ENCODE peak calls at places on chromosomes 3 and 15, in six cellular contexts. One of them, this sample, is unnamed.

GRCh38 chr3:157441102-157441622 is 4.5 kb downstream of the PTX3 start:
- DNase-seq in endothelial cell of umbilical vein: no peak
- DNase-seq in A549: no peak
- DNase-seq in fibroblast of lung: no peak
- DNase-seq in GM23338: no peak
- DNase-seq in SJSA1: no peak
- DNase-seq in this sample: no peak

GRCh38 chr15:40252438-40253178 is 13.7 kb downstream of the PAK6 start:
- DNase-seq in A549: no peak
- DNase-seq in fibroblast of lung: no peak
- DNase-seq in endothelial cell of umbilical vein: peak
- DNase-seq in GM23338: peak
- DNase-seq in SJSA1: no peak
- DNase-seq in this sample: no peak

GRCh38 chr3:194206375-194206774 is 70.4 kb downstream of the HES1 start:
- DNase-seq in GM23338: no peak
- DNase-seq in SJSA1: no peak
- DNase-seq in fibroblast of lung: peak
- DNase-seq in endothelial cell of umbilical vein: peak
- DNase-seq in A549: no peak
- DNase-seq in this sample: no peak

GRCh38 chr3:133905376-133905775 is 9.7 kb upstream of the RAB6B start:
- DNase-seq in endothelial cell of umbilical vein: no peak
- DNase-seq in fibroblast of lung: no peak
- DNase-seq in A549: no peak
- DNase-seq in GM23338: peak
- DNase-seq in SJSA1: no peak
- DNase-seq in this sample: no peak

GRCh38 chr3:23743141-23743784 is 62.5 kb upstream of the UBE2E1 start:
- DNase-seq in GM23338: peak
- DNase-seq in endothelial cell of umbilical vein: no peak
- DNase-seq in A549: no peak
- DNase-seq in SJSA1: no peak
- DNase-seq in fibroblast of lung: no peak
- DNase-seq in this sample: no peak

GRCh38 chr3:66989860-66990696 is 8.0 kb upstream of the KBTBD8 start:
- DNase-seq in endothelial cell of umbilical vein: no peak
- DNase-seq in fibroblast of lung: peak
- DNase-seq in GM23338: peak
- DNase-seq in SJSA1: no peak
- DNase-seq in A549: peak
- DNase-seq in this sample: no peak

GRCh38 chr15:40289140-40289775 is 6.4 kb upstream of the ANKRD63 start:
- DNase-seq in fibroblast of lung: no peak
- DNase-seq in SJSA1: no peak
- DNase-seq in GM23338: no peak
- DNase-seq in A549: no peak
- DNase-seq in endothelial cell of umbilical vein: no peak
- DNase-seq in this sample: no peak

GRCh38 chr3:150581174-150581573 is 21.9 kb upstream of the SELENOT start:
- DNase-seq in SJSA1: no peak
- DNase-seq in endothelial cell of umbilical vein: no peak
- DNase-seq in GM23338: no peak
- DNase-seq in A549: no peak
- DNase-seq in fibroblast of lung: no peak
- DNase-seq in this sample: no peak

GRCh38 chr3:1693145-1693544 is 405.5 kb upstream of the CNTN4 start:
- DNase-seq in fibroblast of lung: no peak
- DNase-seq in GM23338: peak
- DNase-seq in endothelial cell of umbilical vein: no peak
- DNase-seq in A549: no peak
- DNase-seq in SJSA1: no peak
- DNase-seq in this sample: no peak

GRCh38 chr15:77239892-77240608 is 169.1 kb upstream of the TSPAN3 start:
- DNase-seq in endothelial cell of umbilical vein: no peak
- DNase-seq in A549: no peak
- DNase-seq in GM23338: no peak
- DNase-seq in fibroblast of lung: no peak
- DNase-seq in SJSA1: no peak
- DNase-seq in this sample: no peak

GRCh38 chr15:88842156-88842555 is 38.9 kb downstream of the ACAN start:
- DNase-seq in A549: no peak
- DNase-seq in GM23338: no peak
- DNase-seq in SJSA1: no peak
- DNase-seq in fibroblast of lung: no peak
- DNase-seq in endothelial cell of umbilical vein: no peak
- DNase-seq in this sample: no peak

GRCh38 chr15:39948817-39949216 is 14.9 kb downstream of the EIF2AK4 start:
- DNase-seq in A549: no peak
- DNase-seq in endothelial cell of umbilical vein: no peak
- DNase-seq in SJSA1: no peak
- DNase-seq in GM23338: no peak
- DNase-seq in fibroblast of lung: no peak
- DNase-seq in this sample: no peak

GRCh38 chr3:186746008-186746407 is 28.8 kb downstream of the KNG1 start:
- DNase-seq in A549: peak
- DNase-seq in fibroblast of lung: peak
- DNase-seq in SJSA1: peak
- DNase-seq in endothelial cell of umbilical vein: peak
- DNase-seq in GM23338: peak
- DNase-seq in this sample: peak

GRCh38 chr3:196339044-196339443 is 856 bp upstream of the TM4SF19 start:
- DNase-seq in GM23338: no peak
- DNase-seq in fibroblast of lung: no peak
- DNase-seq in SJSA1: peak
- DNase-seq in A549: no peak
- DNase-seq in endothelial cell of umbilical vein: no peak
- DNase-seq in this sample: no peak

GRCh38 chr3:57298041-57298440 is 5.6 kb upstream of the ASB14 start:
- DNase-seq in endothelial cell of umbilical vein: no peak
- DNase-seq in A549: peak
- DNase-seq in GM23338: no peak
- DNase-seq in fibroblast of lung: no peak
- DNase-seq in SJSA1: no peak
- DNase-seq in this sample: no peak

GRCh38 chr3:178475062-178475461 is 61.2 kb upstream of the KCNMB2 start:
- DNase-seq in GM23338: peak
- DNase-seq in endothelial cell of umbilical vein: no peak
- DNase-seq in SJSA1: no peak
- DNase-seq in fibroblast of lung: no peak
- DNase-seq in A549: no peak
- DNase-seq in this sample: no peak

GRCh38 chr3:136186330-136186729 is 9.8 kb downstream of the MSL2 start:
- DNase-seq in SJSA1: no peak
- DNase-seq in GM23338: peak
- DNase-seq in A549: no peak
- DNase-seq in endothelial cell of umbilical vein: no peak
- DNase-seq in fibroblast of lung: no peak
- DNase-seq in this sample: no peak

GRCh38 chr15:41620536-41621199 is 39.5 kb upstream of the MGA start:
- DNase-seq in endothelial cell of umbilical vein: no peak
- DNase-seq in A549: no peak
- DNase-seq in SJSA1: no peak
- DNase-seq in fibroblast of lung: peak
- DNase-seq in GM23338: peak
- DNase-seq in this sample: no peak

GRCh38 chr3:29057326-29057725 is 223.5 kb upstream of the RBMS3 start:
- DNase-seq in SJSA1: no peak
- DNase-seq in GM23338: peak
- DNase-seq in fibroblast of lung: peak
- DNase-seq in A549: no peak
- DNase-seq in endothelial cell of umbilical vein: no peak
- DNase-seq in this sample: peak

DNA sequence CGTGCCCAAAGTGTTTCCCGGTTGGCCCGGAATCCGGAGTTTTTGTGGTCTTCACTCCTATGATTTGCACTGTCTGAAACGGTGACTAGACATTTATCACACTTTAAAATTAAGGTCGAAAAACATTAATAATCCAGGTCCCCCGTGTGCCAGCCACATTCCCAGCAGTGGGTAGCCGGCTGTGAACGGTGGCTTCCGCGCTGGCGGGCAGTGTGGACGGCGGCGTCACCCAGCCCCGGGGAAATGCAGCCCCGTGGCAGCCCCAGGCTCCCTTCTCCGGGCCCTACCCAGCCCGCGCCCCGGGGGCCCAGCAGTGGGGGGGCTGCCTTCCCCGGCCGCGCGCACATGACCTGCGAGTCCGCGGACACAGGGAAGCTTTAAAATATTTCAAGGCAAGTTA is 25.3 kb downstream of the GABRA5 start:
- DNase-seq in GM23338: no peak
- DNase-seq in SJSA1: no peak
- DNase-seq in endothelial cell of umbilical vein: no peak
- DNase-seq in fibroblast of lung: no peak
- DNase-seq in A549: no peak
- DNase-seq in this sample: no peak
- H3K4me3 ChIP-seq in GM23338: no peak
- H3K4me3 ChIP-seq in SJSA1: no peak
- H3K4me3 ChIP-seq in endothelial cell of umbilical vein: no peak
- H3K4me3 ChIP-seq in fibroblast of lung: no peak
- H3K4me3 ChIP-seq in A549: no peak
- H3K4me3 ChIP-seq in this sample: no peak

GRCh38 chr15:45167631-45168205 is 20.0 kb downstream of the SHF start:
- DNase-seq in fibroblast of lung: no peak
- DNase-seq in endothelial cell of umbilical vein: no peak
- DNase-seq in SJSA1: no peak
- DNase-seq in GM23338: no peak
- DNase-seq in A549: no peak
- DNase-seq in this sample: no peak
- H3K4me3 ChIP-seq in fibroblast of lung: peak
- H3K4me3 ChIP-seq in endothelial cell of umbilical vein: no peak
- H3K4me3 ChIP-seq in SJSA1: no peak
- H3K4me3 ChIP-seq in GM23338: peak
- H3K4me3 ChIP-seq in A549: peak
- H3K4me3 ChIP-seq in this sample: peak

GRCh38 chr3:46187876-46188275 is 20.2 kb downstream of the CCR1 start:
- DNase-seq in fibroblast of lung: peak
- DNase-seq in SJSA1: no peak
- DNase-seq in endothelial cell of umbilical vein: no peak
- DNase-seq in A549: no peak
- DNase-seq in GM23338: no peak
- DNase-seq in this sample: peak
- H3K4me3 ChIP-seq in fibroblast of lung: no peak
- H3K4me3 ChIP-seq in SJSA1: no peak
- H3K4me3 ChIP-seq in endothelial cell of umbilical vein: no peak
- H3K4me3 ChIP-seq in A549: no peak
- H3K4me3 ChIP-seq in GM23338: no peak
- H3K4me3 ChIP-seq in this sample: no peak

GRCh38 chr3:155675094-155675493 is 69.8 kb downstream of the PLCH1 start:
- DNase-seq in A549: no peak
- DNase-seq in SJSA1: no peak
- DNase-seq in GM23338: no peak
- DNase-seq in endothelial cell of umbilical vein: no peak
- DNase-seq in fibroblast of lung: no peak
- DNase-seq in this sample: no peak
- H3K4me3 ChIP-seq in A549: no peak
- H3K4me3 ChIP-seq in SJSA1: no peak
- H3K4me3 ChIP-seq in GM23338: no peak
- H3K4me3 ChIP-seq in endothelial cell of umbilical vein: no peak
- H3K4me3 ChIP-seq in fibroblast of lung: no peak
- H3K4me3 ChIP-seq in this sample: no peak

GRCh38 chr15:71610991-71611720 is 199.2 kb upstream of the NR2E3 start:
- DNase-seq in endothelial cell of umbilical vein: no peak
- DNase-seq in fibroblast of lung: no peak
- DNase-seq in SJSA1: no peak
- DNase-seq in GM23338: no peak
- DNase-seq in A549: no peak
- DNase-seq in this sample: no peak
- H3K4me3 ChIP-seq in endothelial cell of umbilical vein: no peak
- H3K4me3 ChIP-seq in fibroblast of lung: no peak
- H3K4me3 ChIP-seq in SJSA1: no peak
- H3K4me3 ChIP-seq in GM23338: no peak
- H3K4me3 ChIP-seq in A549: no peak
- H3K4me3 ChIP-seq in this sample: no peak

GRCh38 chr15:70854669-70854976 is 666 bp upstream of the LARP6 start:
- DNase-seq in SJSA1: no peak
- DNase-seq in endothelial cell of umbilical vein: peak
- DNase-seq in GM23338: peak
- DNase-seq in fibroblast of lung: peak
- DNase-seq in A549: no peak
- DNase-seq in this sample: no peak
- H3K4me3 ChIP-seq in SJSA1: peak
- H3K4me3 ChIP-seq in endothelial cell of umbilical vein: peak
- H3K4me3 ChIP-seq in GM23338: peak
- H3K4me3 ChIP-seq in fibroblast of lung: peak
- H3K4me3 ChIP-seq in A549: peak
- H3K4me3 ChIP-seq in this sample: peak

GRCh38 chr15:79816565-79816964 is 80.2 kb downstream of the MTHFS start:
- DNase-seq in endothelial cell of umbilical vein: no peak
- DNase-seq in fibroblast of lung: no peak
- DNase-seq in GM23338: no peak
- DNase-seq in SJSA1: no peak
- DNase-seq in A549: no peak
- DNase-seq in this sample: no peak
- H3K4me3 ChIP-seq in endothelial cell of umbilical vein: no peak
- H3K4me3 ChIP-seq in fibroblast of lung: no peak
- H3K4me3 ChIP-seq in GM23338: no peak
- H3K4me3 ChIP-seq in SJSA1: no peak
- H3K4me3 ChIP-seq in A549: no peak
- H3K4me3 ChIP-seq in this sample: no peak

DNA sequence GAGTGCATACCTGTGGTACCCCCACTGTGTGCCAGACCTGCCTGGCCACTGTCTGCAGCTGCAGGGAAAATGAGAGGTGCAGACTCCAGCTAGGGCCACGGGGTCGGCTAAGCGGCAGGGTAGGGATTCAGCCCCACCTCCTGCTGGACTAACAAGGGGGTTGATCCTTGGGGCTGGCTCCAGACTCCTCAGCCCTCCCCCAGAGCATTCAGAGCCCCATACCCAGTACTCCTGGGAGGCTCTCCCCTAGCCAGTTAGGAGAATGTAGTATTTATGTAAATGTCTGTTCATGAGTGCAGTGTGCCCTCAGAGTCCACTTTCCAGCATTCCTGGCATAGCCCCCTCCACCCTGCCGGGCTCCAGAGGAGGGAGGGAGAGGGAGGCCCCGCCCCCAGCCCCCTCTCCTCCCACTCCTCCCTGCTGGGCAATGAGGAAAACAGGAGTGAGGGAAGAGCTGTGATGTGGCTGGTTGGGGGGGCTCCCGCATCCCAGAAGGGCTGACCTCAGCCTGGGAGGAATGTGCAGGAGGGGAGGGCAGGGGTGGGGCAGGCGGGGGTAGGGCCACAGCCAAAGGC is 4.5 kb upstream of the SEMA3B start:
- DNase-seq in endothelial cell of umbilical vein: peak
- DNase-seq in fibroblast of lung: peak
- DNase-seq in SJSA1: peak
- DNase-seq in GM23338: no peak
- DNase-seq in A549: peak
- DNase-seq in this sample: peak
- H3K4me3 ChIP-seq in endothelial cell of umbilical vein: no peak
- H3K4me3 ChIP-seq in fibroblast of lung: no peak
- H3K4me3 ChIP-seq in SJSA1: no peak
- H3K4me3 ChIP-seq in GM23338: peak
- H3K4me3 ChIP-seq in A549: no peak
- H3K4me3 ChIP-seq in this sample: no peak

GRCh38 chr3:22322861-22323260 is 571.9 kb upstream of the ZNF385D start:
- DNase-seq in A549: no peak
- DNase-seq in SJSA1: no peak
- DNase-seq in endothelial cell of umbilical vein: no peak
- DNase-seq in GM23338: peak
- DNase-seq in fibroblast of lung: no peak
- DNase-seq in this sample: no peak
- H3K4me3 ChIP-seq in A549: no peak
- H3K4me3 ChIP-seq in SJSA1: no peak
- H3K4me3 ChIP-seq in endothelial cell of umbilical vein: no peak
- H3K4me3 ChIP-seq in GM23338: no peak
- H3K4me3 ChIP-seq in fibroblast of lung: no peak
- H3K4me3 ChIP-seq in this sample: no peak

This sample was measured in skeletal muscle cell.